ENCODE peak calls at places on chromosomes 12 and 14, in six cellular contexts. One of them, this sample, is unnamed.

GRCh38 chr14:97458302-97459137 is 661.3 kb downstream of the VRK1 start:
- DNase-seq in MCF 10A: no peak
- DNase-seq in fibroblast of lung: no peak
- DNase-seq in fibroblast of the aortic adventitia: no peak
- DNase-seq in nephron progenitor cell: peak
- DNase-seq in HFF-Myc: no peak
- DNase-seq in this sample: no peak

GRCh38 chr14:94132285-94132887 is 3.0 kb upstream of the IFI27L2 start:
- DNase-seq in MCF 10A: peak
- DNase-seq in fibroblast of lung: peak
- DNase-seq in fibroblast of the aortic adventitia: peak
- DNase-seq in nephron progenitor cell: peak
- DNase-seq in HFF-Myc: no peak
- DNase-seq in this sample: peak

GRCh38 chr12:95996034-95996658 is at the start of gene HAL:
- DNase-seq in MCF 10A: peak
- DNase-seq in fibroblast of lung: no peak
- DNase-seq in fibroblast of the aortic adventitia: no peak
- DNase-seq in nephron progenitor cell: no peak
- DNase-seq in HFF-Myc: no peak
- DNase-seq in this sample: no peak

GRCh38 chr14:100341301-100342031 is 18.3 kb downstream of the SLC25A47 start:
- DNase-seq in MCF 10A: peak
- DNase-seq in fibroblast of lung: peak
- DNase-seq in fibroblast of the aortic adventitia: peak
- DNase-seq in nephron progenitor cell: no peak
- DNase-seq in HFF-Myc: peak
- DNase-seq in this sample: peak

GRCh38 chr14:97381309-97381708 is 584.1 kb downstream of the VRK1 start:
- DNase-seq in MCF 10A: no peak
- DNase-seq in fibroblast of lung: no peak
- DNase-seq in fibroblast of the aortic adventitia: no peak
- DNase-seq in nephron progenitor cell: no peak
- DNase-seq in HFF-Myc: no peak
- DNase-seq in this sample: no peak

GRCh38 chr14:69695664-69696527 is 71.0 kb upstream of the SRSF5 start:
- DNase-seq in MCF 10A: peak
- DNase-seq in fibroblast of lung: peak
- DNase-seq in fibroblast of the aortic adventitia: peak
- DNase-seq in nephron progenitor cell: no peak
- DNase-seq in HFF-Myc: no peak
- DNase-seq in this sample: peak

GRCh38 chr14:29458547-29458946 is 469.1 kb downstream of the PRKD1 start:
- DNase-seq in MCF 10A: no peak
- DNase-seq in fibroblast of lung: peak
- DNase-seq in fibroblast of the aortic adventitia: no peak
- DNase-seq in nephron progenitor cell: no peak
- DNase-seq in HFF-Myc: no peak
- DNase-seq in this sample: peak

GRCh38 chr12:25994901-25995625 is 36.6 kb downstream of the RASSF8 start:
- DNase-seq in MCF 10A: no peak
- DNase-seq in fibroblast of lung: peak
- DNase-seq in fibroblast of the aortic adventitia: peak
- DNase-seq in nephron progenitor cell: no peak
- DNase-seq in HFF-Myc: no peak
- DNase-seq in this sample: peak

GRCh38 chr14:77212933-77213656 is 31.5 kb downstream of the TMEM63C start:
- DNase-seq in MCF 10A: peak
- DNase-seq in fibroblast of lung: peak
- DNase-seq in fibroblast of the aortic adventitia: peak
- DNase-seq in nephron progenitor cell: peak
- DNase-seq in HFF-Myc: no peak
- DNase-seq in this sample: peak

GRCh38 chr12:124299628-124300388 is 4.9 kb downstream of the RFLNA start:
- DNase-seq in MCF 10A: no peak
- DNase-seq in fibroblast of lung: peak
- DNase-seq in fibroblast of the aortic adventitia: no peak
- DNase-seq in nephron progenitor cell: no peak
- DNase-seq in HFF-Myc: no peak
- DNase-seq in this sample: no peak

GRCh38 chr14:75657331-75657730 is 3.3 kb downstream of the ERG28 start:
- DNase-seq in MCF 10A: no peak
- DNase-seq in fibroblast of lung: no peak
- DNase-seq in fibroblast of the aortic adventitia: no peak
- DNase-seq in nephron progenitor cell: no peak
- DNase-seq in HFF-Myc: no peak
- DNase-seq in this sample: no peak

GRCh38 chr12:67070307-67070600 is 198.9 kb upstream of the CAND1 start:
- DNase-seq in MCF 10A: no peak
- DNase-seq in fibroblast of lung: no peak
- DNase-seq in fibroblast of the aortic adventitia: no peak
- DNase-seq in nephron progenitor cell: no peak
- DNase-seq in HFF-Myc: no peak
- DNase-seq in this sample: no peak

GRCh38 chr12:27914956-27915355 is 57.6 kb downstream of the PTHLH start:
- DNase-seq in MCF 10A: no peak
- DNase-seq in fibroblast of lung: no peak
- DNase-seq in fibroblast of the aortic adventitia: no peak
- DNase-seq in nephron progenitor cell: no peak
- DNase-seq in HFF-Myc: no peak
- DNase-seq in this sample: no peak

GRCh38 chr12:74539765-74540526 is 2.3 kb downstream of the ATXN7L3B start:
- DNase-seq in MCF 10A: no peak
- DNase-seq in fibroblast of lung: no peak
- DNase-seq in fibroblast of the aortic adventitia: peak
- DNase-seq in nephron progenitor cell: no peak
- DNase-seq in HFF-Myc: no peak
- DNase-seq in this sample: no peak

GRCh38 chr14:29039171-29039570 is 272.6 kb downstream of the FOXG1 start:
- DNase-seq in MCF 10A: no peak
- DNase-seq in fibroblast of lung: peak
- DNase-seq in fibroblast of the aortic adventitia: peak
- DNase-seq in nephron progenitor cell: no peak
- DNase-seq in HFF-Myc: peak
- DNase-seq in this sample: peak

GRCh38 chr14:94051115-94051514 is 25.0 kb downstream of the OTUB2 start:
- DNase-seq in MCF 10A: peak
- DNase-seq in fibroblast of lung: peak
- DNase-seq in fibroblast of the aortic adventitia: peak
- DNase-seq in nephron progenitor cell: no peak
- DNase-seq in HFF-Myc: no peak
- DNase-seq in this sample: no peak

GRCh38 chr12:59716049-59716448 is 120.2 kb downstream of the SLC16A7 start:
- DNase-seq in MCF 10A: no peak
- DNase-seq in fibroblast of lung: peak
- DNase-seq in fibroblast of the aortic adventitia: no peak
- DNase-seq in nephron progenitor cell: no peak
- DNase-seq in HFF-Myc: no peak
- DNase-seq in this sample: peak

DNA sequence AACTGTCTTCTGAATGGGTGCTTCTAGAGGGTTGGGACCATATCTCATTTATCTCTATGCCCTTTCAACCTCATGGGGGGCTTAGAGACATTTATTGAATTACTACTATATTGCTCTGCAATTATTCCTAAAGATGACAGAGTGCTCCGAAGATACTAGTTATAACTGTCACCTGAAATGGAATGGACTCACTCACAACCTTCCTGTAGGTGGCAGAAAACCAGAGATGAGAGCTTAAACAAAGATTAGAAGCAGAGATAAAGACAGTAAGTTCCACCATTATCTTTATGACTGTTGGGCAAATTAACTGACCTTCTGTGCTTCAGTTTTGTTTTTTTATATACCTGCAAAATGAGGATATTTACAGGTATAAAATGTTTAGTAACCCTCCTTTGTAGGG is 31.5 kb upstream of the GTF2A1 start:
- DNase-seq in MCF 10A: no peak
- DNase-seq in fibroblast of lung: no peak
- DNase-seq in fibroblast of the aortic adventitia: no peak
- DNase-seq in nephron progenitor cell: no peak
- DNase-seq in HFF-Myc: no peak
- DNase-seq in this sample: no peak
- TF ChIP-seq CTCF in MCF 10A: no peak
- TF ChIP-seq CTCF in fibroblast of lung: no peak
- TF ChIP-seq CTCF in fibroblast of the aortic adventitia: no peak
- TF ChIP-seq CTCF in nephron progenitor cell: no peak
- TF ChIP-seq CTCF in HFF-Myc: no peak
- TF ChIP-seq CTCF in this sample: no peak

DNA sequence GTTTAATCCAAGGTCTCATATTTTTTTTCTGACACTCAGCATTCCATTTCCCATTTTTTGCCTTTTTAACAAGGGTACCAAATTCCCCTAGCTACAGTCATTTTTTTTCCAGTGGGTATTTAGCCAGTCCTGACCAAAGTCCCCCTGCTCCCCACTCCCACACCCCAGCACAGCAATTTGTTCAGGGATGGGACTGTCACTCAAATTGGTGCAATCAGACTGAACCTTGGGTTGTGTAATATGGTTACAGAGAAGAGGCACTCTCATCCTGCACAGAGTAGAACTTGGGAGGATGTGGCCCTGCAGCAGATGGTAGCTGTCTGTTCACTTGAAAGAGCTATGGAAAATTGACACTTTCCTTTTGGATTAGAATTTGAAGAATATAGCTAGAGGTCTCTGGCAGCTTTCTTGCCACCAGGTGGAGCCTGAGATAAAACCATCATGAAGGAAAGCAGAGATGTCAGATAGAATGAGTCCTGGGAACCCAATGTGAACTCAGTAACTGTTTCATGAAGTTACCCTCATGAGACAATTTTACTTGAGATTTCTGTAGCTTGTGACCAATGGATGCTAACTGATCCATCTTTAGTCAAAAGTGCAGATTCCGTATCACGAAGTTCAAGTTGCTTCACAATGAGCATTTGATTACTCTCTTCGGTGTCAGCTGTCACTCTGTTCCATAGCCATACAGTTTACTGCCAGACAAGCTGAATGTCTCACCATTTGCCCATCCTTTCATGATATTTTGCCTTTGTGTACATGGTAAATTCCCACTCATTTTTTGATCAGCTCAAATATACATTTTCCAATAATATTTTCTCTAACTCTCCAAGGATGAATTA is 394.0 kb upstream of the SYT1 start:
- DNase-seq in MCF 10A: peak
- DNase-seq in fibroblast of lung: peak
- DNase-seq in fibroblast of the aortic adventitia: peak
- DNase-seq in nephron progenitor cell: peak
- DNase-seq in HFF-Myc: peak
- DNase-seq in this sample: peak
- TF ChIP-seq CTCF in MCF 10A: peak
- TF ChIP-seq CTCF in fibroblast of lung: peak
- TF ChIP-seq CTCF in fibroblast of the aortic adventitia: peak
- TF ChIP-seq CTCF in nephron progenitor cell: peak
- TF ChIP-seq CTCF in HFF-Myc: peak
- TF ChIP-seq CTCF in this sample: peak

GRCh38 chr14:19874842-19875241 is at the start of gene OR4K2:
- DNase-seq in MCF 10A: no peak
- DNase-seq in fibroblast of lung: no peak
- DNase-seq in fibroblast of the aortic adventitia: no peak
- DNase-seq in nephron progenitor cell: no peak
- DNase-seq in HFF-Myc: no peak
- DNase-seq in this sample: no peak

GRCh38 chr14:19873178-19873577 is 1.8 kb upstream of the OR4K2 start:
- DNase-seq in MCF 10A: no peak
- DNase-seq in fibroblast of lung: no peak
- DNase-seq in fibroblast of the aortic adventitia: no peak
- DNase-seq in nephron progenitor cell: no peak
- DNase-seq in HFF-Myc: no peak
- DNase-seq in this sample: no peak

GRCh38 chr14:19878029-19878642 is 3.2 kb downstream of the OR4K2 start:
- DNase-seq in MCF 10A: peak
- DNase-seq in fibroblast of lung: no peak
- DNase-seq in fibroblast of the aortic adventitia: peak
- DNase-seq in nephron progenitor cell: no peak
- DNase-seq in HFF-Myc: peak
- DNase-seq in this sample: no peak
- TF ChIP-seq CTCF in MCF 10A: peak
- TF ChIP-seq CTCF in fibroblast of lung: no peak
- TF ChIP-seq CTCF in fibroblast of the aortic adventitia: peak
- TF ChIP-seq CTCF in nephron progenitor cell: peak
- TF ChIP-seq CTCF in HFF-Myc: peak
- TF ChIP-seq CTCF in this sample: peak

DNA sequence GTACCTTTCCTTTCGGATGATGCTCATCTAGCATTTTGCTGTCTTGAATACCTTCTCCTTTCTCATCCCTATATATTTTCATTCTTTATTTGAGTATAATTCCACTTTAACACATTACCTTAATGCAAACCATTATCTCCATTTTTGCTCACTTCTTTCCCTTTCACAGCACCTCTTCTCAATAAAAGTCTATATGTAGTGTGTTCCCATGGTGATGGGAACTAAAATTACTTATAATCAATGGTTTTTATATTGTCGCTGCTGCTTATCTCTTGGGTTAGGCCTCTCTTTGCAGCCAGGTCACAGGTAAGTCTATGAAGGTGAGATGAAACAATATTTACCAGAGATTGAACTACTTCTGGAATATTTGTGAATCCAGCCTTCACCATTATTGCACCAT is 121.6 kb upstream of the FGD4 start:
- DNase-seq in MCF 10A: no peak
- DNase-seq in fibroblast of lung: no peak
- DNase-seq in fibroblast of the aortic adventitia: no peak
- DNase-seq in nephron progenitor cell: no peak
- DNase-seq in HFF-Myc: no peak
- DNase-seq in this sample: no peak
- TF ChIP-seq CTCF in MCF 10A: no peak
- TF ChIP-seq CTCF in fibroblast of lung: no peak
- TF ChIP-seq CTCF in fibroblast of the aortic adventitia: no peak
- TF ChIP-seq CTCF in nephron progenitor cell: no peak
- TF ChIP-seq CTCF in HFF-Myc: no peak
- TF ChIP-seq CTCF in this sample: no peak